ENCODE peak calls at places on chromosomes 6 and 20, in four cellular contexts. V is tibial artery, Y is small intestine, B is fibroblast of lung. R is an unnamed sample. For H3K4me1 and H3K27me3, the result is how much of the 10 kb centered on the place peaks cover.

GRCh38 chr6:28589234-28589951 is 63.7 kb downstream of the GPX5 start:
- DNase-seq in V (no peak), Y (peak), B (peak), R (no peak)

GRCh38 chr6:160986831-160987230 is 4.7 kb upstream of the MAP3K4 start:
- DNase-seq in V (peak), Y (no peak), B (no peak), R (no peak)

GRCh38 chr6:31396422-31397152 is 6.8 kb upstream of the MICA start:
- DNase-seq in V (peak), Y (peak), B (peak), R (peak)

GRCh38 chr6:129849456-129849855 is 11.7 kb downstream of the TMEM244 start:
- DNase-seq in V (no peak), Y (no peak), B (peak), R (no peak)

GRCh38 chr20:64102647-64103354 is 4.6 kb downstream of the NPBWR2 start:
- DNase-seq in V (no peak), Y (no peak), B (no peak), R (no peak)

GRCh38 chr20:31722388-31723281 is at the start of gene BCL2L1:
- DNase-seq in V (peak), Y (peak), B (peak), R (peak)

GRCh38 chr6:4270799-4271198 is 135.4 kb upstream of the ECI2 start:
- DNase-seq in V (no peak), Y (no peak), B (peak), R (no peak)

GRCh38 chr6:111992851-111993250 is 61.1 kb upstream of the CCN6 start:
- DNase-seq in V (no peak), Y (peak), B (no peak), R (peak)

GRCh38 chr6:136333824-136334464 is 44.3 kb upstream of the BCLAF1 start:
- DNase-seq in V (no peak), Y (peak), B (no peak), R (no peak)

GRCh38 chr6:25138024-25138696 is 141.0 kb upstream of the CARMIL1 start:
- DNase-seq in V (peak), Y (peak), B (peak), R (peak)

GRCh38 chr6:100538086-100538485 is 73.4 kb upstream of the SIM1 start:
- DNase-seq in V (no peak), Y (peak), B (peak), R (no peak)

GRCh38 chr20:37452236-37452635 is 68.8 kb upstream of the NNAT start:
- DNase-seq in V (no peak), Y (peak), B (no peak), R (no peak)

GRCh38 chr20:44572551-44573500 is 9.6 kb upstream of the PKIG start:
- DNase-seq in V (peak), Y (no peak), B (peak), R (no peak)

GRCh38 chr6:109008061-109008460 is 86.6 kb downstream of the SESN1 start:
- DNase-seq in V (no peak), Y (no peak), B (no peak), R (no peak)
- H3K4me1 ChIP-seq in V (under half), Y (under half), B (under half), R (under half)

GRCh38 chr6:133767571-133767970 is 121.3 kb upstream of the TCF21 start:
- DNase-seq in V (no peak), Y (no peak), B (peak), R (no peak)

GRCh38 chr6:133774356-133774755 is 114.6 kb upstream of the TCF21 start:
- DNase-seq in V (no peak), Y (no peak), B (peak), R (no peak)

GRCh38 chr6:133764813-133765208 is 124.1 kb upstream of the TCF21 start:
- DNase-seq in V (no peak), Y (no peak), B (no peak), R (no peak)

GRCh38 chr6:133768656-133769295 is 120.1 kb upstream of the TCF21 start:
- DNase-seq in V (peak), Y (no peak), B (peak), R (no peak)

DNA sequence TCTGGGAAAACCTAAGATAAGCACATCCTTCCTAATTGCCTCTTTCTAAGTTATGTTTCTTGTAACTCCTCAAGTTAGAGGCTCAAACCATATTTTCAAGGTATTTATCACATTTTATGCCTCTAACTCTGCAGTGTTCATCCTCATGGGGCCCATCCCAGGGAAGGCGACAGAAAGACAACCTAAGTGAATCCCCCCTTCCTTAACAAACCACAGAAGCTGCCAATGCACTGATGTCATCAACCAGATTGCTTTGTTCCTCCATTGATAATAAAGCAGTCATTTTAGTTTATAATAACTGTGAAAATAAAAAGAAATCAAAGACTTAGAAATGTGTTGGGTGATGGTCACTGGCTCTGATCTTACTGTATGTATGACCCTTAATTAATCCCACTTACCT is 119.5 kb upstream of the TCF21 start:
- DNase-seq in V (no peak), Y (no peak), B (peak), R (no peak)
- H3K27ac ChIP-seq in V (no peak), Y (no peak), B (no peak), R (no peak)

GRCh38 chr6:1239805-1240204 is 72.1 kb upstream of the FOXQ1 start:
- DNase-seq in V (no peak), Y (no peak), B (no peak), R (no peak)

GRCh38 chr6:1240766-1241165 is 71.1 kb upstream of the FOXQ1 start:
- DNase-seq in V (no peak), Y (no peak), B (no peak), R (no peak)

GRCh38 chr6:1242439-1242838 is 69.5 kb upstream of the FOXQ1 start:
- DNase-seq in V (no peak), Y (no peak), B (no peak), R (no peak)

GRCh38 chr6:1244278-1244677 is 67.6 kb upstream of the FOXQ1 start:
- DNase-seq in V (no peak), Y (no peak), B (no peak), R (no peak)

DNA sequence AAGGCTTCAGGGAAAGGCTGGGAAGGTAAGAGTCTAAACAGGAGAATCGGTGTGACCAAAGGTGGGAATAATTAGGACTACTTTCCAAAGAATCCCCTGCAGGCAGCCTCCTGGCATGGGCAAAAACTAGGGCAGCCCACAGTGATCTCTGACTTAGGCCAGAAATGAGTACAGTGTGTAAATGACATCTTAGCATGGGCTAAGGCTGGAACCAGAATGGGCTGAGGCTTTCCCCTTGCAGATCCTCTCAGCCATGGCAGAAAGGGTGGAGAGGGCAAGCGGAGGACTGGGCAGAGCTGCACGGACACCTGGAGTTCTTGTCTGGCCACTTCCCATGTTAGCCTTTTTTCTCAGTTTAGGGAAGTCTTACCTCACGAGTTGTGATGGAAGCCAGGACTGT is 69.9 kb upstream of the FOXQ1 start:
- DNase-seq in V (no peak), Y (no peak), B (no peak), R (no peak)
- H3K27me3 ChIP-seq in V (under half), Y (under half), B (under half), R (under half)

DNA sequence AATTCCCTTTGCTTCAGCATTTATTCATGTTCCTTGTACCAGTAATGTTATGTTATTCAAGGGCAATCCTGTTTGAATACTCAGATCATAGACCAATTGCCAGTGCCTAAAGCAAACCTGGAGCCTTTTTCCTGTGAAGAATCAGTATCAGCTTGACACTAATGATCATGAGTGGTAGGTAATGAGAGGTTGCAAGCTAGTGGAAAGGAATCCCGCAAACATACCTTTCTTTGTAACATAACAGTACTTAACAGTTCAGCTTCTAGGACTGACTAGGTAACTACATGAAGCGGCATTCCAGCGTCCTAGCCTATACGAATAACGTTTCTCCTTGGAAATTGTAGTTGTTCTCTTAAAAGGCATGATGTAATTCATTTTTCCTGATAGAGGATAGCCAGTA is 253.7 kb downstream of the TMEM242 start:
- DNase-seq in V (no peak), Y (no peak), B (no peak), R (no peak)
- H3K4me1 ChIP-seq in V (under half), Y (under half), B (under half), R (under half)

GRCh38 chr6:121405306-121405705 is 30.1 kb upstream of the GJA1 start:
- DNase-seq in V (no peak), Y (no peak), B (no peak), R (no peak)
- H3K27ac ChIP-seq in V (no peak), Y (no peak), B (no peak), R (no peak)

GRCh38 chr6:169176361-169176991 is 77.2 kb downstream of the THBS2 start:
- DNase-seq in V (no peak), Y (no peak), B (no peak), R (no peak)

GRCh38 chr6:169172946-169173345 is 80.7 kb downstream of the THBS2 start:
- DNase-seq in V (no peak), Y (no peak), B (no peak), R (no peak)

GRCh38 chr6:169173532-169174268 is 79.9 kb downstream of the THBS2 start:
- DNase-seq in V (no peak), Y (no peak), B (peak), R (no peak)

GRCh38 chr6:169175360-169175887 is 78.2 kb downstream of the THBS2 start:
- DNase-seq in V (no peak), Y (no peak), B (no peak), R (no peak)

GRCh38 chr6:169174516-169175359 is 78.9 kb downstream of the THBS2 start:
- DNase-seq in V (no peak), Y (no peak), B (no peak), R (no peak)
- H3K27me3 ChIP-seq in V (under half), Y (under half), B (under half), R (under half)

GRCh38 chr6:139150915-139151314 is 16.0 kb downstream of the HECA start:
- DNase-seq in V (no peak), Y (no peak), B (no peak), R (no peak)
- H3K4me1 ChIP-seq in V (under half), Y (under half), B (under half), R (half or more)

GRCh38 chr20:50296450-50297375 is 106.1 kb downstream of the CEBPB start:
- DNase-seq in V (peak), Y (peak), B (no peak), R (no peak)
- H3K27ac ChIP-seq in V (peak), Y (no peak), B (peak), R (no peak)

DNA sequence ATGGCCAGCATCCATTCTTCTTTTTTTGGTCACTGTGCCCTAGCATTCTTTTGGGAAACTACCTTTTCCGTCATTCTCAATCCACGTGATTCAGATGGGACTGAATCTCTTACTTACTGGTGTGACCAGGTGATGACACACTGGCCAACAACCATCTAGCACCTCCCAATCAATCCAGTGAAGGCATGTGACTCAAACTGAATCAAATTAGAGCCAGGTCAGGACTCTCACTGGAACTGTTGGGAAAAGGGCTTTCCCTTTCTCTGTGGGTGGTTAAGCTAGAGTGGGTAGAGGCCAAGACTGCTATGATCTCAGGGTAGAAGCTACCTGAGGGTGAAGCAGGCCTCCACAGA is 36.2 kb upstream of the ZMYND8 start:
- DNase-seq in V (no peak), Y (no peak), B (peak), R (no peak)
- H3K27me3 ChIP-seq in V (under half), Y (under half), B (under half), R (under half)

GRCh38 chr20:17647391-17648305 is 34.4 kb downstream of the RRBP1 start:
- DNase-seq in V (no peak), Y (no peak), B (no peak), R (no peak)
- H3K4me1 ChIP-seq in V (under half), Y (under half), B (under half), R (under half)

R was measured in effector memory CD4-positive, alpha-beta T cell.